ENCODE peak calls at places on chromosome 19, in four cellular contexts. One of them, this sample, is unnamed.

GRCh38 chr19:14775855-14776254 is 2.5 kb downstream of the ADGRE2 start:
- DNase-seq in keratinocyte: no peak
- DNase-seq in Peyer's patch: peak
- DNase-seq in heart right ventricle: peak
- DNase-seq in this sample: no peak

GRCh38 chr19:56066152-56067023 is 54.7 kb downstream of the ZNF787 start:
- DNase-seq in keratinocyte: no peak
- DNase-seq in Peyer's patch: peak
- DNase-seq in heart right ventricle: peak
- DNase-seq in this sample: no peak

GRCh38 chr19:34881982-34882381 is 44.7 kb upstream of the ZNF30 start:
- DNase-seq in keratinocyte: no peak
- DNase-seq in Peyer's patch: no peak
- DNase-seq in heart right ventricle: no peak
- DNase-seq in this sample: peak

GRCh38 chr19:44729516-44730033 is 18.9 kb upstream of the BCL3 start:
- DNase-seq in keratinocyte: no peak
- DNase-seq in Peyer's patch: no peak
- DNase-seq in heart right ventricle: no peak
- DNase-seq in this sample: no peak

GRCh38 chr19:45825917-45826893 is 11.1 kb upstream of the RSPH6A start:
- DNase-seq in keratinocyte: no peak
- DNase-seq in Peyer's patch: no peak
- DNase-seq in heart right ventricle: no peak
- DNase-seq in this sample: no peak

GRCh38 chr19:10471909-10472308 is 31.2 kb downstream of the KEAP1 start:
- DNase-seq in keratinocyte: no peak
- DNase-seq in Peyer's patch: no peak
- DNase-seq in heart right ventricle: no peak
- DNase-seq in this sample: peak

GRCh38 chr19:18523841-18524240 is 2.0 kb upstream of the ELL start:
- DNase-seq in keratinocyte: no peak
- DNase-seq in Peyer's patch: no peak
- DNase-seq in heart right ventricle: no peak
- DNase-seq in this sample: no peak

GRCh38 chr19:58093071-58093470 is 5.0 kb downstream of the ZSCAN18 start:
- DNase-seq in keratinocyte: no peak
- DNase-seq in Peyer's patch: no peak
- DNase-seq in heart right ventricle: no peak
- DNase-seq in this sample: no peak

GRCh38 chr19:18562086-18562485 is 4.4 kb downstream of the KXD1 start:
- DNase-seq in keratinocyte: no peak
- DNase-seq in Peyer's patch: no peak
- DNase-seq in heart right ventricle: peak
- DNase-seq in this sample: no peak

GRCh38 chr19:10587022-10587838 is at the start of gene AP1M2:
- DNase-seq in keratinocyte: no peak
- DNase-seq in Peyer's patch: peak
- DNase-seq in heart right ventricle: no peak
- DNase-seq in this sample: no peak

GRCh38 chr19:38105574-38105973 is 118.4 kb downstream of the DPF1 start:
- DNase-seq in keratinocyte: no peak
- DNase-seq in Peyer's patch: no peak
- DNase-seq in heart right ventricle: no peak
- DNase-seq in this sample: no peak

GRCh38 chr19:30784850-30785459 is 412.8 kb downstream of the ZNF536 start:
- DNase-seq in keratinocyte: no peak
- DNase-seq in Peyer's patch: peak
- DNase-seq in heart right ventricle: peak
- DNase-seq in this sample: no peak

GRCh38 chr19:52398091-52398461 is 427 bp downstream of the ZNF528 start:
- DNase-seq in keratinocyte: no peak
- DNase-seq in Peyer's patch: no peak
- DNase-seq in heart right ventricle: peak
- DNase-seq in this sample: no peak

GRCh38 chr19:40231544-40232424 is 5.3 kb upstream of the CCNP start:
- DNase-seq in keratinocyte: no peak
- DNase-seq in Peyer's patch: no peak
- DNase-seq in heart right ventricle: no peak
- DNase-seq in this sample: no peak

GRCh38 chr19:52716578-52716977 is 18.3 kb downstream of the ZNF611 start:
- DNase-seq in keratinocyte: no peak
- DNase-seq in Peyer's patch: no peak
- DNase-seq in heart right ventricle: no peak
- DNase-seq in this sample: no peak

GRCh38 chr19:19386373-19386869 is 19.1 kb upstream of the GATAD2A start:
- DNase-seq in keratinocyte: no peak
- DNase-seq in Peyer's patch: no peak
- DNase-seq in heart right ventricle: no peak
- DNase-seq in this sample: no peak

GRCh38 chr19:29569038-29569911 is 36.8 kb upstream of the POP4 start:
- DNase-seq in keratinocyte: no peak
- DNase-seq in Peyer's patch: no peak
- DNase-seq in heart right ventricle: no peak
- DNase-seq in this sample: no peak

GRCh38 chr19:58059003-58059671 is at the start of gene ZNF135:
- DNase-seq in keratinocyte: no peak
- DNase-seq in Peyer's patch: peak
- DNase-seq in heart right ventricle: peak
- DNase-seq in this sample: no peak

GRCh38 chr19:38004505-38005223 is 97.7 kb downstream of the SIPA1L3 start:
- DNase-seq in keratinocyte: peak
- DNase-seq in Peyer's patch: peak
- DNase-seq in heart right ventricle: peak
- DNase-seq in this sample: peak

GRCh38 chr19:53909471-53910169 is 542 bp downstream of the CACNG7 start:
- DNase-seq in keratinocyte: no peak
- DNase-seq in Peyer's patch: no peak
- DNase-seq in heart right ventricle: no peak
- DNase-seq in this sample: no peak

GRCh38 chr19:53907690-53908089 is 1.4 kb upstream of the CACNG7 start:
- DNase-seq in keratinocyte: no peak
- DNase-seq in Peyer's patch: no peak
- DNase-seq in heart right ventricle: no peak
- DNase-seq in this sample: no peak

GRCh38 chr19:53910170-53910518 is 1.1 kb downstream of the CACNG7 start:
- DNase-seq in keratinocyte: no peak
- DNase-seq in Peyer's patch: no peak
- DNase-seq in heart right ventricle: no peak
- DNase-seq in this sample: no peak

GRCh38 chr19:53908106-53908932 is 759 bp upstream of the CACNG7 start:
- DNase-seq in keratinocyte: no peak
- DNase-seq in Peyer's patch: no peak
- DNase-seq in heart right ventricle: peak
- DNase-seq in this sample: no peak

GRCh38 chr19:53908933-53909415 is at the start of gene CACNG7:
- DNase-seq in keratinocyte: no peak
- DNase-seq in Peyer's patch: no peak
- DNase-seq in heart right ventricle: no peak
- DNase-seq in this sample: no peak
- H3K27ac ChIP-seq in keratinocyte: no peak
- H3K27ac ChIP-seq in Peyer's patch: no peak
- H3K27ac ChIP-seq in heart right ventricle: no peak
- H3K27ac ChIP-seq in this sample: no peak

GRCh38 chr19:2503521-2504109 is 27.7 kb downstream of the GADD45B start:
- DNase-seq in keratinocyte: peak
- DNase-seq in Peyer's patch: no peak
- DNase-seq in heart right ventricle: no peak
- DNase-seq in this sample: no peak
- H3K27ac ChIP-seq in keratinocyte: peak
- H3K27ac ChIP-seq in Peyer's patch: no peak
- H3K27ac ChIP-seq in heart right ventricle: no peak
- H3K27ac ChIP-seq in this sample: peak

GRCh38 chr19:54644056-54644455 is 13.8 kb downstream of the LILRB1 start:
- DNase-seq in keratinocyte: no peak
- DNase-seq in Peyer's patch: peak
- DNase-seq in heart right ventricle: no peak
- DNase-seq in this sample: no peak
- H3K27ac ChIP-seq in keratinocyte: no peak
- H3K27ac ChIP-seq in Peyer's patch: no peak
- H3K27ac ChIP-seq in heart right ventricle: no peak
- H3K27ac ChIP-seq in this sample: no peak

GRCh38 chr19:5894704-5895349 is 8.8 kb downstream of the NDUFA11 start:
- DNase-seq in keratinocyte: no peak
- DNase-seq in Peyer's patch: no peak
- DNase-seq in heart right ventricle: no peak
- DNase-seq in this sample: no peak

GRCh38 chr19:5891938-5892771 is 11.4 kb downstream of the NDUFA11 start:
- DNase-seq in keratinocyte: no peak
- DNase-seq in Peyer's patch: peak
- DNase-seq in heart right ventricle: peak
- DNase-seq in this sample: no peak

GRCh38 chr19:5893907-5894703 is 9.5 kb downstream of the NDUFA11 start:
- DNase-seq in keratinocyte: no peak
- DNase-seq in Peyer's patch: no peak
- DNase-seq in heart right ventricle: peak
- DNase-seq in this sample: no peak

GRCh38 chr19:5892772-5893275 is 10.8 kb downstream of the NDUFA11 start:
- DNase-seq in keratinocyte: no peak
- DNase-seq in Peyer's patch: no peak
- DNase-seq in heart right ventricle: no peak
- DNase-seq in this sample: no peak

GRCh38 chr19:5893296-5893903 is 10.2 kb downstream of the NDUFA11 start:
- DNase-seq in keratinocyte: no peak
- DNase-seq in Peyer's patch: no peak
- DNase-seq in heart right ventricle: no peak
- DNase-seq in this sample: no peak
- H3K27ac ChIP-seq in keratinocyte: no peak
- H3K27ac ChIP-seq in Peyer's patch: no peak
- H3K27ac ChIP-seq in heart right ventricle: no peak
- H3K27ac ChIP-seq in this sample: no peak

GRCh38 chr19:48603001-48603400 is 3.5 kb upstream of the SPACA4 start:
- DNase-seq in keratinocyte: no peak
- DNase-seq in Peyer's patch: no peak
- DNase-seq in heart right ventricle: no peak
- DNase-seq in this sample: no peak
- H3K27ac ChIP-seq in keratinocyte: no peak
- H3K27ac ChIP-seq in Peyer's patch: no peak
- H3K27ac ChIP-seq in heart right ventricle: no peak
- H3K27ac ChIP-seq in this sample: no peak

DNA sequence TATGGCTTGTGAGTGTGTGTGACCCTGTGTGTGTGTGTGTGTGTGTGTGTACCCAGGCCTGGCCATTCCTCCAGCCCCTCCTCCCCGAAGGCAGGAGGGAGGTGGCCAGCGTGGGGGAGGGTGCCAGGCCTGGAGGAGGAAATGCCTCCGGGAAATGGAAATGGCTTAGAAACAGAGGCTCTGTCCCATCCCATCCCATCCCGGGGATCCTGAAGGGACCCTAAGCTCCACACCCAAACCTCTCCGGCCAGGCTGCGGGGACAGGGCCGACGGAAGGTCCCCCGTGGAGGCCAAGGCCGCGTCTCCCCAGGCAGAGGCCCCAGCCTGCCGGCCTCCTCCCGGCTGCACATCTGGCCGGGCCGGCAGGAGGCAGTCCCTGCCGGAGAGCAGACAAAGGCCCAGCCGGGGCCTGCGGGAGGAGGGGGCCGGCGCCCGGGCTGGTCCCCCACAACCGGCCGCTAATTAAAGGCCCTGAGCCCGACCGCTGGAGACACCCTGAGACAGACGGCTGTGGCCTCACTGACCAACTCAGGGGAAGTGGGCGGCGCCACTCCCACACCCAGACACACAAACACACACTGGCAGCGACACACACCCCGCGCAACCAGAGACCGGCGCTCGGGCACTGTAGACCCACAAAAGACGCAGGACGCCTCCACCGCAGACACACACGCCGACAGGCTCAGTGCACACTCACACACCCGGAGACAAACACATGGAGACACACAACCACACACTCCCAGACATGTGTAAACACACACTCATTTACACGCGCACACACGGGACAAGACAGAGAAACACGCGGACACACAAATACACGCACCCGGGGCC is 1.1 kb downstream of the ADAMTS10 start:
- DNase-seq in keratinocyte: no peak
- DNase-seq in Peyer's patch: peak
- DNase-seq in heart right ventricle: peak
- DNase-seq in this sample: no peak
- H3K27ac ChIP-seq in keratinocyte: no peak
- H3K27ac ChIP-seq in Peyer's patch: peak
- H3K27ac ChIP-seq in heart right ventricle: peak
- H3K27ac ChIP-seq in this sample: no peak

DNA sequence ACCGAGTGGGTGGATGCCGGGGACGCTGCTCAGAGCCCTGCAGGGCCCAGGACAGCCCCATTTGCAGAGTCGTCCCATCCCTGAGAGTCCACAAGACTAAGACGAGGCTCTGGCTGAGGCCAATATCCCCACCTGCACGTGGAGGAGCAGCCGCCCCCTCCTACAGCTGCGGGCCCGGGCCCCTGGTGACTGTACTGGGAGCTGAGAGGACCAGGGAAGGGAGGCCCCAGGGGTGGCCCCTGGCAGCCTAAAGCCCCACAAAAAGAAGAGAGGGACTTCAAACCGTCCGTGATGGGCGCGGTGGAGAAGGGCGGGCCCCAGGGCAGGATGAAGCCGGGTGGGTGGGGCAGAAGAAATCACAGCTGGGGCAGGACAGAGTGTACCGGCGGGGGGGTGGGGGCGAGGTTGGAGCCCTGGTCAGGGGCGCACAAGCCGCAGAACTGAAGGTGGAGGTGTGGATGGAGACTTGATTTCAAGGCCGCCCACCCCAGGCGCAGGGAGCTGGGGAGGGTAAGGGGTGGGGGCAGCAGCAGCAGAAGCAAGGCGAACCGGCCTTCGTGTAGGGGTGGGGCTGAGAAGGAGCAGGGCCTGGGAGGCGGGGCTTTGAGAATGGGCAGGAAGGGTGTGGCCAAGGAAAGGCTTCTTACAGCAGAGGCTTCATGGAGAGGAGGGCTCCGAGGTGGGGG is 12.9 kb downstream of the CFD start:
- DNase-seq in keratinocyte: peak
- DNase-seq in Peyer's patch: peak
- DNase-seq in heart right ventricle: no peak
- DNase-seq in this sample: no peak
- H3K27ac ChIP-seq in keratinocyte: peak
- H3K27ac ChIP-seq in Peyer's patch: peak
- H3K27ac ChIP-seq in heart right ventricle: no peak
- H3K27ac ChIP-seq in this sample: peak

GRCh38 chr19:16088351-16088984 is 12.2 kb downstream of the TPM4 start:
- DNase-seq in keratinocyte: no peak
- DNase-seq in Peyer's patch: no peak
- DNase-seq in heart right ventricle: no peak
- DNase-seq in this sample: no peak
- H3K27ac ChIP-seq in keratinocyte: no peak
- H3K27ac ChIP-seq in Peyer's patch: no peak
- H3K27ac ChIP-seq in heart right ventricle: no peak
- H3K27ac ChIP-seq in this sample: peak

This sample was measured in epithelial cell of prostate.